ENCODE peak calls at places on chromosomes 3 and 15, in five cellular contexts. M is GM12878, U is H1, R is NT2/D1, N is HepG2. E is an unnamed sample.

GRCh38 chr3:104642827-104643226 is 723.9 kb upstream of the ALCAM start:
- DNase-seq in M (no peak), U (no peak), R (no peak), N (no peak), E (no peak)

GRCh38 chr3:14435175-14436011 is 33.0 kb downstream of the SLC6A6 start:
- DNase-seq in M (no peak), U (no peak), R (no peak), N (no peak), E (no peak)

GRCh38 chr3:176514297-176514696 is 683.0 kb downstream of the TBL1XR1 start:
- DNase-seq in M (no peak), U (peak; percentile 47), R (peak; percentile 76), N (peak; percentile 64), E (peak; percentile 75)

GRCh38 chr3:147701195-147701594 is 292.0 kb downstream of the ZIC1 start:
- DNase-seq in M (no peak), U (no peak), R (no peak), N (no peak), E (no peak)

GRCh38 chr3:104437131-104437750 is 929.5 kb upstream of the ALCAM start:
- DNase-seq in M (no peak), U (no peak), R (no peak), N (no peak), E (peak; percentile 25)

GRCh38 chr3:188944108-188944507 is 227.7 kb upstream of the TPRG1 start:
- DNase-seq in M (no peak), U (no peak), R (no peak), N (no peak), E (no peak)

GRCh38 chr3:42013652-42014442 is 51.9 kb upstream of the ULK4 start:
- DNase-seq in M (no peak), U (no peak), R (no peak), N (no peak), E (peak; percentile 39)

GRCh38 chr15:84654689-84655453 is 788 bp upstream of the WDR73 start:
- DNase-seq in M (no peak), U (peak; percentile 63), R (peak; percentile 52), N (peak; percentile 73), E (peak; percentile 70)

GRCh38 chr15:70324001-70324974 is 226.6 kb upstream of the TLE3 start:
- DNase-seq in M (no peak), U (no peak), R (no peak), N (no peak), E (no peak)

GRCh38 chr3:29067014-29067413 is 213.9 kb upstream of the RBMS3 start:
- DNase-seq in M (no peak), U (no peak), R (no peak), N (no peak), E (no peak)

GRCh38 chr3:41026394-41027177 is 172.7 kb upstream of the CTNNB1 start:
- DNase-seq in M (no peak), U (no peak), R (no peak), N (peak; percentile 35), E (no peak)

GRCh38 chr3:61136191-61136590 is 115.1 kb downstream of the FHIT start:
- DNase-seq in M (no peak), U (no peak), R (no peak), N (no peak), E (no peak)

DNA sequence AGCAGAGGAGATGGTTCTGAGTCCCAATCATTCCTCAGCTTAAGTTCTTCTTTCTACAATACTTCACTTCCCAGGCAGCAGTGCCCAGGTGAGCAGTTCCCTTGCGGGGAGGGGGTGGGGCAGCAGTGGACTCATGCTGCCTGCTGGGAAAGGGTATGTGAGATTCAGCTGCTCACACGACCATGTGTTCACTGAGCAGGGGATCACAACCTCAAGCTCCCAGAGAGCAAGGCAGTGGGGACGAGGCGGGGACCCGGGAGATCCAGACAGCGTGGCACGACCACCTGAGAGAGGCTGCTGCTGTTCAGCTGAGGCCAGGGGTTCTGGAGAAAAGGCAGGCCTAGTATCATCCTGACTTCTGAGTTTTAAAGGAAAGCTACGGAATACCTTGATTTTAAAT is 166.6 kb downstream of the XXYLT1 start:
- DNase-seq in M (no peak), U (no peak), R (no peak), N (no peak), E (no peak)
- TF ChIP-seq SUZ12 in M (no peak), U (no peak), R (no peak), N (no peak), E (no peak)

DNA sequence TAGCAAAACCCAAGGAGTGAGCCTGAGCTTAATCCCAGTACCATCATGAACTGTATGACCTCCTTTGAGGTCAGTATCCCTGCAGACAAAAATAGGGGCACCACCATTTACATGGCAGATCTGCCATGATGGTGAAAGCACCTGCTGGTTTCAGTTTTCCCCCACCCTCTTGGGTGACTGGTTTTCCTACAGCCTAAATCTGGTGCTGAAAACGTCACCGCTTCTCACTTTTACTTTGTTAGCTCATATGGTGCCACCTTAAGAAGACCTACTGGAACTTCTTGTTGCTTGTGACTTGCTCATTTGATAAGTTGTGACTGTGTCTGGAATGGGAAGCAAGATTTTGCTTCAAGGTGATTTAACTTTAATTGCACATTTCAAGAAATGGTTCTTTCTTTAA is 5.1 kb downstream of the PPP1R2 start:
- DNase-seq in M (peak; percentile 68), U (no peak), R (no peak), N (no peak), E (no peak)
- TF ChIP-seq SUZ12 in M (no peak), U (no peak), R (no peak), N (no peak), E (no peak)

GRCh38 chr3:194745427-194746184 is 59.9 kb downstream of the FAM43A start:
- DNase-seq in M (no peak), U (no peak), R (no peak), N (no peak), E (no peak)
- TF ChIP-seq SUZ12 in M (no peak), U (no peak), R (no peak), N (no peak), E (no peak)

DNA sequence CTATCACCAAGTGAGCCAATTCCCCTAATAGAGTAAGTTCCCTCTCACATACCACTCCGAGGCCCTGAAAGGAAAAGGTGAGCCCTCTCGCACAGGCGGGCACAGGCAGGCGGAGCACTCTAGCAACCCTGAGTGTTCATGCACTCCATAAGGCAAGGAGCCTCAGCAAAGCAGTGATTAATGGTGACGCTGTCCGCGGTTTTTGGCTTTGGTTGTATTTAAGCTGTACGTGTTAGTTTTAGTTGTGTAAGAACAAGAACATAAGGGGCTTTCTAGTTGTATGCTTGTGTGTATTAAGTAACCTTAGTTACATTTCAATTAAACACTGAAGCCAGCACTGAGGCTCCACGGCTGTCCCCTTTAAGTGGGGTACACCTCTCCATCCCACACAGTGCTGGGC is 33.1 kb downstream of the KLHL25 start:
- DNase-seq in M (no peak), U (no peak), R (no peak), N (no peak), E (no peak)
- TF ChIP-seq SUZ12 in M (no peak), U (no peak), R (no peak), N (no peak), E (no peak)

DNA sequence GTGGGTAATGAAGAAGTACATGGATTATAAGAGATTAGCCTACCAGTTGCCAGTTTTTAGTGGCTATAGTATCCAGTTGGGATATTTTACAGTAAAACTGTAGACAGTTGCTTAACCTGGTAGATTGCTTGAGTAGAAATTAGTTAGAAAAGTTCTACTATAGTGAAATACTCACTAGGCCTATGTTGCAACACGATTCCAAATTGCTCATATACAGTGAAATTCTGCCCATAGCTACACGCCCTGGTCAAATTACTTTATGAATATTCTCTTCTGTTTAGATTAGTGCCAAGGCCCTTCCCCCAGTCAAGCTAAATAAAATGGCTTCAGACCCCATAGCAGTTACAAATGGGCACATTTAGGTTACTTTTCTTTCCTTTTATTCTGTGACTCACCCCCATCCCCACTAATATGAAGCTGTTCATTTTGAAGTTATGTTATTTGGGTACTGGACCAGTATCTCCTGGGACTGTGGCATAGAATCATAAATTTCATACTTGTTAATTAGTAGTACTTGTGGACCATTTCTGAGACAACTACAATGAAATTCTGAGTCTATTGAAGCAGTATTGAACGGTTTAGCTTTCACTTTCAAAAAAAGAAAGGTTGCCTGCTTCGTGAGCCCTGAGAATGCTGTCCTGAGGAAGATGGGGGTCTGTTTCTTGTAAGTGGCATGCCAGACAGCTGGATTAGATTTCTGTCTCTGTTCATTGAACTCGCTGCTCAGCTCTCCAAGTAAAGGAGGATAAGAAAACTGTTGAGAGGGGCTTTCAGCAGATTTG is 65.7 kb upstream of the CFAP20DC start:
- DNase-seq in M (no peak), U (no peak), R (no peak), N (no peak), E (no peak)
- TF ChIP-seq SUZ12 in M (no peak), U (no peak), R (no peak), N (no peak), E (no peak)

GRCh38 chr3:13024274-13024863 is 48.9 kb downstream of the IQSEC1 start:
- DNase-seq in M (no peak), U (no peak), R (no peak), N (no peak), E (no peak)
- TF ChIP-seq SUZ12 in M (no peak), U (no peak), R (no peak), N (no peak), E (no peak)

GRCh38 chr3:38031022-38031994 is 1.9 kb upstream of the PLCD1 start:
- DNase-seq in M (no peak), U (no peak), R (no peak), N (no peak), E (no peak)
- TF ChIP-seq SUZ12 in M (no peak), U (no peak), R (no peak), N (no peak), E (no peak)

DNA sequence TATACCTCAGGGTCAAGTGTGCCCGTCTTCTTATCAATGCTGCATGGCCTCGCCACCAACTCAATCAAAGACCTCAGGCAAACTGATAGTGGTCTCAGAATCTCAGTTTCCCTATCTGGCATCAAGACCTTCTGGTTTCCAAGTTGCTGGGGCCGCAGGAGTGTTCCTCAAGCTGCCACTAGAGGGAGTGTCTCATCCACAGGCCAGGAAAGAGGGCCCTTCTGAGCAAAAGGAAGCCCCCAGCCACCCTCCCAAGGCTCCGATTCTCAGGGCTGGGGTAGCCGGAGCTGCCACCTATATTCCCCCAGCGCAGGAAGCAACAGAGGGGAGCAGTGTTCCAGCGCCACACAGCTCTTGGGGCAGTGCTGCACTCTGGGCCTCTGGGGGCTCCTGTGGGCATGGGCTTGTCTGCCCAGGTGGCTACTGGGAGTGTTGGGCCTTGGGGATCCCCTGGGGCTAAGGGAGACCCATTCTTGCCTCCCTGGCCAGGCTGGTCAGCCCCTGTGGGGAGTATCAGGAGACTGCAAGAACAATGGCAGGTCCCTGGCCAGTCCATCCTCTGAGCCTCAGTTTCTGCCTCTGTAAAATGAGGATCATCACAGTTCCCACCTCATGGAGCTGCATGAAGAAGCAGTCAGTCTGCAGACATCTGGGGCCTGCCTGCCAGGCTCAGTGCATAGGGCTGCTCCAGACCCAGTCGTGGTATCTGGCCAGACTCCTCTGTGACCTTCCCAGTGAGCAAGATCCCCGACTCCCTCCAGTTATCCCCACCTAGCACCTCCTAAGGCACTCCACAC is 23.4 kb upstream of the SEC13 start:
- DNase-seq in M (no peak), U (peak; percentile 33), R (peak; percentile 42), N (no peak), E (peak; percentile 70)
- TF ChIP-seq SUZ12 in M (no peak), U (no peak), R (no peak), N (no peak), E (no peak)

DNA sequence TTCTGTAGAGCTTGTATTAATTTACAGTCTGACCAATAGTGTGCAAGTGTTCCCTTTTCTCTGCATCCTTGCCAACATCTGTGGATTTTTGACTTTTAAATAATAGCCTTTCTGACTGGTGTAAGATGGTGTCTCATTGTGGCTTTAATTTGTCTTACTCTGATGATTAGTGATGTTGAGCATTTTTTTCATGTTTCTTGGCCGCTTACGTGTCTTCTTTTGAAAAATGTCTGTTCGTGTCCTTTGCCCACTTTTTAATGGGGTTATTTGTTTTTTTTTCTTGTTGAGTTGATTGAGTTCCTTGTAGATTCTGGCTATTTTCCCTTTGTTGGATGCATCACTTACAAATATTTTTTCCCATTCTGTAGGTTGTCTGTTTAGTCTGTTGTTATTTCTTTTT is 7.6 kb upstream of the ACOX2 start:
- DNase-seq in M (no peak), U (no peak), R (no peak), N (no peak), E (no peak)
- TF ChIP-seq SUZ12 in M (no peak), U (no peak), R (no peak), N (no peak), E (no peak)

GRCh38 chr3:107661447-107662108 is 138.8 kb downstream of the BBX start:
- DNase-seq in M (no peak), U (no peak), R (no peak), N (no peak), E (no peak)
- TF ChIP-seq SUZ12 in M (no peak), U (no peak), R (no peak), N (no peak), E (no peak)

E was measured in HEK293T.